ENCODE peak calls at places on chromosomes 13 and 19, in ten cellular contexts. One of them, this sample, is unnamed.

GRCh38 chr13:44148159-44148929 is 225.3 kb upstream of the SERP2 start:
- DNase-seq in glutamatergic neuron: no peak
- DNase-seq in effector memory CD8-positive, alpha-beta T cell: no peak
- DNase-seq in heart right ventricle: no peak
- DNase-seq in activated T-cell treated with anti-CD3 and anti-CD28 coated beads, Interleukin-2, amount 50 U/mL, for 72 hours: no peak
- DNase-seq in sigmoid colon: no peak
- DNase-seq in foreskin fibroblast: no peak
- DNase-seq in NCI-H510A: no peak
- DNase-seq in type B pancreatic cell: no peak
- DNase-seq in iPS DF 6.9: no peak
- DNase-seq in this sample: no peak

GRCh38 chr19:2446390-2446789 is 10.4 kb downstream of the LMNB2 start:
- DNase-seq in glutamatergic neuron: no peak
- DNase-seq in effector memory CD8-positive, alpha-beta T cell: no peak
- DNase-seq in heart right ventricle: no peak
- DNase-seq in activated T-cell treated with anti-CD3 and anti-CD28 coated beads, Interleukin-2, amount 50 U/mL, for 72 hours: no peak
- DNase-seq in sigmoid colon: no peak
- DNase-seq in foreskin fibroblast: no peak
- DNase-seq in NCI-H510A: peak; percentile 84
- DNase-seq in type B pancreatic cell: no peak
- DNase-seq in iPS DF 6.9: no peak
- DNase-seq in this sample: no peak

GRCh38 chr19:2722541-2723344 is 1.6 kb upstream of the DIRAS1 start:
- DNase-seq in glutamatergic neuron: no peak
- DNase-seq in effector memory CD8-positive, alpha-beta T cell: no peak
- DNase-seq in heart right ventricle: peak; percentile 66
- DNase-seq in activated T-cell treated with anti-CD3 and anti-CD28 coated beads, Interleukin-2, amount 50 U/mL, for 72 hours: no peak
- DNase-seq in sigmoid colon: peak; percentile 86
- DNase-seq in foreskin fibroblast: peak; percentile 92
- DNase-seq in NCI-H510A: no peak
- DNase-seq in type B pancreatic cell: no peak
- DNase-seq in iPS DF 6.9: no peak
- DNase-seq in this sample: peak; percentile 85

GRCh38 chr19:1087813-1088418 is 7.3 kb downstream of the POLR2E start:
- DNase-seq in glutamatergic neuron: no peak
- DNase-seq in effector memory CD8-positive, alpha-beta T cell: no peak
- DNase-seq in heart right ventricle: no peak
- DNase-seq in activated T-cell treated with anti-CD3 and anti-CD28 coated beads, Interleukin-2, amount 50 U/mL, for 72 hours: no peak
- DNase-seq in sigmoid colon: no peak
- DNase-seq in foreskin fibroblast: no peak
- DNase-seq in NCI-H510A: no peak
- DNase-seq in type B pancreatic cell: no peak
- DNase-seq in iPS DF 6.9: no peak
- DNase-seq in this sample: no peak

GRCh38 chr19:45972944-45973525 is 630 bp downstream of the NOVA2 start:
- DNase-seq in glutamatergic neuron: peak; percentile 50
- DNase-seq in effector memory CD8-positive, alpha-beta T cell: peak; percentile 10
- DNase-seq in heart right ventricle: no peak
- DNase-seq in activated T-cell treated with anti-CD3 and anti-CD28 coated beads, Interleukin-2, amount 50 U/mL, for 72 hours: no peak
- DNase-seq in sigmoid colon: no peak
- DNase-seq in foreskin fibroblast: no peak
- DNase-seq in NCI-H510A: no peak
- DNase-seq in type B pancreatic cell: no peak
- DNase-seq in iPS DF 6.9: no peak
- DNase-seq in this sample: no peak

GRCh38 chr19:55116232-55117062 is 990 bp downstream of the PPP1R12C start:
- DNase-seq in glutamatergic neuron: peak; percentile 57
- DNase-seq in effector memory CD8-positive, alpha-beta T cell: peak; percentile 40
- DNase-seq in heart right ventricle: peak; percentile 77
- DNase-seq in activated T-cell treated with anti-CD3 and anti-CD28 coated beads, Interleukin-2, amount 50 U/mL, for 72 hours: peak; percentile 56
- DNase-seq in sigmoid colon: peak; percentile 92
- DNase-seq in foreskin fibroblast: peak; percentile 88
- DNase-seq in NCI-H510A: no peak
- DNase-seq in type B pancreatic cell: no peak
- DNase-seq in iPS DF 6.9: no peak
- DNase-seq in this sample: peak; percentile 81

GRCh38 chr13:92838786-92839185 is 387.8 kb upstream of the GPC6 start:
- DNase-seq in glutamatergic neuron: no peak
- DNase-seq in effector memory CD8-positive, alpha-beta T cell: no peak
- DNase-seq in heart right ventricle: no peak
- DNase-seq in activated T-cell treated with anti-CD3 and anti-CD28 coated beads, Interleukin-2, amount 50 U/mL, for 72 hours: no peak
- DNase-seq in sigmoid colon: no peak
- DNase-seq in foreskin fibroblast: peak; percentile 88
- DNase-seq in NCI-H510A: no peak
- DNase-seq in type B pancreatic cell: no peak
- DNase-seq in iPS DF 6.9: no peak
- DNase-seq in this sample: no peak

GRCh38 chr13:86572115-86572514 is 772.9 kb upstream of the SLITRK6 start:
- DNase-seq in glutamatergic neuron: no peak
- DNase-seq in effector memory CD8-positive, alpha-beta T cell: no peak
- DNase-seq in heart right ventricle: no peak
- DNase-seq in activated T-cell treated with anti-CD3 and anti-CD28 coated beads, Interleukin-2, amount 50 U/mL, for 72 hours: no peak
- DNase-seq in sigmoid colon: no peak
- DNase-seq in foreskin fibroblast: no peak
- DNase-seq in NCI-H510A: no peak
- DNase-seq in type B pancreatic cell: no peak
- DNase-seq in iPS DF 6.9: no peak
- DNase-seq in this sample: no peak